ENCODE peak calls at places on chromosomes 6 and 20, in five cellular contexts. V is stimulated activated CD8-positive, alpha-beta memory T cell treated with anti-CD3 and anti-CD28 coated beads, Interleukin-4, amount 100 ng/mL, for 24 hours; F is GM04503; Y is HEK293T; T is amygdala. W is an unnamed sample.

GRCh38 chr20:19506021-19506420 is 252.0 kb upstream of the RIN2 start:
- DNase-seq in V (no peak), F (no peak), Y (no peak), T (no peak), W (no peak)

GRCh38 chr6:35469711-35470662 is 1.8 kb downstream of the RPL10A start:
- DNase-seq in V (no peak), F (no peak), Y (no peak), T (no peak), W (no peak)

GRCh38 chr6:20071998-20072397 is 140.3 kb downstream of the MBOAT1 start:
- DNase-seq in V (no peak), F (no peak), Y (no peak), T (no peak), W (no peak)

GRCh38 chr20:4811661-4812181 is 90.0 kb downstream of the PRND start:
- DNase-seq in V (no peak), F (no peak), Y (no peak), T (no peak), W (peak; percentile 37)

GRCh38 chr6:37367557-37367956 is 13.8 kb downstream of the RNF8 start:
- DNase-seq in V (no peak), F (no peak), Y (no peak), T (no peak), W (no peak)

GRCh38 chr20:53643031-53643832 is 49.6 kb upstream of the ZNF217 start:
- DNase-seq in V (peak; percentile 24), F (peak; percentile 79), Y (no peak), T (no peak), W (no peak)

GRCh38 chr6:79704200-79704599 is 73.1 kb downstream of the SH3BGRL2 start:
- DNase-seq in V (no peak), F (no peak), Y (no peak), T (no peak), W (no peak)

GRCh38 chr6:82893889-82894652 is 171.6 kb downstream of the UBE3D start:
- DNase-seq in V (no peak), F (no peak), Y (no peak), T (no peak), W (no peak)

GRCh38 chr20:10540636-10541493 is 105.8 kb downstream of the SLX4IP start:
- DNase-seq in V (no peak), F (peak; percentile 60), Y (no peak), T (no peak), W (no peak)

GRCh38 chr6:112258636-112259336 is 4.4 kb upstream of the LAMA4 start:
- DNase-seq in V (no peak), F (no peak), Y (no peak), T (no peak), W (no peak)

GRCh38 chr6:34795836-34796425 is 4.0 kb downstream of the BLTP3A start:
- DNase-seq in V (no peak), F (no peak), Y (no peak), T (no peak), W (no peak)

GRCh38 chr6:20661721-20662120 is 127.5 kb downstream of the CDKAL1 start:
- DNase-seq in V (no peak), F (no peak), Y (no peak), T (no peak), W (no peak)

GRCh38 chr6:41199427-41200246 is 1.3 kb downstream of the TREML2 start:
- DNase-seq in V (no peak), F (no peak), Y (no peak), T (no peak), W (no peak)

GRCh38 chr20:59253779-59254319 is 46.6 kb upstream of the EDN3 start:
- DNase-seq in V (no peak), F (no peak), Y (no peak), T (no peak), W (no peak)

GRCh38 chr6:52361945-52362442 is at the start of gene PAQR8:
- DNase-seq in V (peak; percentile 69), F (no peak), Y (peak; percentile 86), T (peak; percentile 53), W (peak; percentile 38)

GRCh38 chr6:119395192-119395591 is 45.6 kb upstream of the MAN1A1 start:
- DNase-seq in V (no peak), F (no peak), Y (no peak), T (no peak), W (no peak)

GRCh38 chr20:20273281-20273680 is 94.6 kb upstream of the INSM1 start:
- DNase-seq in V (no peak), F (peak; percentile 4), Y (no peak), T (no peak), W (no peak)

GRCh38 chr20:48826064-48826463 is 1.7 kb downstream of the PREX1 start:
- DNase-seq in V (no peak), F (no peak), Y (no peak), T (no peak), W (no peak)

GRCh38 chr6:79601020-79601609 is 30.0 kb upstream of the SH3BGRL2 start:
- DNase-seq in V (no peak), F (peak; percentile 10), Y (peak; percentile 29), T (no peak), W (no peak)

GRCh38 chr6:53943410-53943809 is 148.6 kb downstream of the LRRC1 start:
- DNase-seq in V (no peak), F (no peak), Y (no peak), T (peak; percentile 7), W (no peak)

GRCh38 chr20:45592574-45593189 is 13.6 kb upstream of the WFDC8 start:
- DNase-seq in V (no peak), F (peak; percentile 3), Y (peak; percentile 39), T (no peak), W (no peak)

W was measured in tibial nerve.